ENCODE peak calls at places on chromosomes 4 and X, in six cellular contexts. W is stimulated activated effector memory CD8-positive, alpha-beta T cell treated with anti-CD3 and anti-CD28 coated beads, Interleukin-12 subunit alpha, Interleukin-12 subunit beta, amount 100 ng/mL, for 72 hours; N is activated CD4-positive, alpha-beta T cell treated with anti-CD3 and anti-CD28 coated beads for 1 hour; A is T-helper 1 cell; O is glutamatergic neuron; M is HT1080. E is an unnamed sample.

GRCh38 chr4:187232796-187233195 is 509.1 kb upstream of the FAT1 start:
- DNase-seq in M (no peak), O (no peak), N (no peak), A (no peak), W (no peak), E (no peak)

GRCh38 chr4:22678851-22679517 is 13.8 kb upstream of the GBA3 start:
- DNase-seq in O (no peak), A (no peak), M (no peak), W (no peak), N (no peak), E (no peak)

GRCh38 chr4:38866973-38867477 is 581 bp upstream of the FAM114A1 start:
- DNase-seq in N (no peak), M (no peak), A (no peak), W (no peak), O (no peak), E (no peak)

GRCh38 chr4:41156574-41156973 is 57.8 kb downstream of the APBB2 start:
- DNase-seq in A (no peak), M (peak; percentile 77), N (no peak), W (no peak), O (no peak), E (no peak)

GRCh38 chr4:137678796-137679195 is 146.5 kb upstream of the PCDH18 start:
- DNase-seq in O (no peak), W (no peak), N (no peak), A (no peak), M (peak; percentile 36), E (no peak)

GRCh38 chr4:41369680-41370079 is 113.0 kb downstream of the UCHL1 start:
- DNase-seq in M (peak; percentile 47), O (no peak), N (no peak), A (no peak), W (no peak), E (no peak)

GRCh38 chrX:52983526-52983925 is 25.2 kb upstream of the FAM156A start:
- DNase-seq in N (no peak), A (no peak), W (no peak), O (no peak), M (no peak), E (no peak)

GRCh38 chr4:174213734-174214101 is 69.7 kb downstream of the FBXO8 start:
- DNase-seq in W (no peak), M (no peak), O (no peak), N (no peak), A (no peak), E (no peak)

GRCh38 chr4:139011220-139011950 is 4.2 kb upstream of the NOCT start:
- DNase-seq in M (no peak), N (no peak), W (no peak), O (no peak), A (no peak), E (no peak)

GRCh38 chr4:534576-535151 is 35.7 kb downstream of the PIGG start:
- DNase-seq in M (no peak), O (no peak), A (no peak), W (no peak), N (no peak), E (no peak)

GRCh38 chrX:40003982-40004535 is 93.7 kb downstream of the BCOR start:
- DNase-seq in A (no peak), N (no peak), W (no peak), M (no peak), O (no peak), E (no peak)

GRCh38 chr4:17109126-17109525 is 210.7 kb upstream of the LDB2 start:
- DNase-seq in N (no peak), O (no peak), M (no peak), A (no peak), W (no peak), E (no peak)

GRCh38 chr4:20337261-20337664 is 85.6 kb downstream of the SLIT2 start:
- DNase-seq in N (no peak), O (no peak), A (no peak), W (no peak), M (peak; percentile 59), E (no peak)

GRCh38 chr4:20592666-20593065 is 107.6 kb upstream of the PACRGL start:
- DNase-seq in A (no peak), O (no peak), W (no peak), N (no peak), M (no peak), E (no peak)

GRCh38 chr4:128980816-128981326 is 112.5 kb downstream of the SCLT1 start:
- DNase-seq in A (no peak), N (no peak), M (no peak), O (no peak), W (no peak), E (no peak)

GRCh38 chrX:123425471-123425870 is 241.4 kb downstream of the GRIA3 start:
- DNase-seq in N (no peak), O (no peak), W (no peak), M (no peak), A (no peak), E (no peak)

GRCh38 chr4:118889313-118889694 is 650 bp downstream of the SYNPO2 start:
- DNase-seq in M (no peak), A (no peak), W (no peak), N (no peak), O (no peak), E (no peak)

GRCh38 chr4:94389595-94390290 is 47.1 kb upstream of the HPGDS start:
- DNase-seq in O (no peak), W (no peak), A (no peak), N (no peak), M (no peak), E (no peak)

GRCh38 chr4:95108883-95109421 is 351.2 kb downstream of the BMPR1B start:
- DNase-seq in O (no peak), M (no peak), N (no peak), W (no peak), A (no peak), E (no peak)

GRCh38 chrX:140495739-140496138 is 9.1 kb downstream of the SOX3 start:
- DNase-seq in O (no peak), M (no peak), N (no peak), W (no peak), A (no peak), E (no peak)

GRCh38 chrX:42691196-42691595 is 86.8 kb downstream of the PPP1R2C start:
- DNase-seq in A (no peak), N (no peak), O (no peak), W (no peak), M (no peak), E (no peak)